ENCODE peak calls at places on chromosomes 12 and 14, in six cellular contexts. Z, D, X, O, M and N are unnamed samples.

GRCh38 chr14:44960146-44960545 is 1.6 kb downstream of the KLHL28 start:
- DNase-seq in D (no peak), M (no peak), O (no peak), Z (no peak), X (no peak), N (no peak)

GRCh38 chr14:86973177-86973576 is 1019.8 kb downstream of the GALC start:
- DNase-seq in M (no peak), O (peak; percentile 21), D (no peak), Z (no peak), X (no peak), N (no peak)

GRCh38 chr12:130655010-130655409 is 61.1 kb downstream of the RIMBP2 start:
- DNase-seq in M (no peak), Z (no peak), D (no peak), O (no peak), X (no peak), N (no peak)

GRCh38 chr14:105196228-105196960 is 15.3 kb upstream of the NUDT14 start:
- DNase-seq in O (no peak), X (no peak), M (no peak), Z (peak; percentile 78), D (no peak), N (no peak)

GRCh38 chr12:124264089-124264795 is 30.7 kb upstream of the RFLNA start:
- DNase-seq in D (no peak), X (no peak), O (peak; percentile 27), M (no peak), Z (no peak), N (no peak)

GRCh38 chr14:33210304-33210703 is 271.6 kb downstream of the NPAS3 start:
- DNase-seq in Z (no peak), D (no peak), O (no peak), X (no peak), M (no peak), N (no peak)

GRCh38 chr12:95118138-95118787 is 44.8 kb upstream of the NR2C1 start:
- DNase-seq in Z (no peak), M (peak; percentile 78), D (no peak), X (no peak), O (no peak), N (no peak)

GRCh38 chr14:23094666-23095195 is at the start of gene ACIN1:
- DNase-seq in O (no peak), M (peak; percentile 62), D (peak; percentile 74), Z (no peak), X (no peak), N (no peak)

GRCh38 chr14:64997108-64997794 is 10.6 kb downstream of the FNTB start:
- DNase-seq in O (peak; percentile 17), Z (no peak), D (no peak), X (no peak), M (no peak), N (no peak)